ENCODE peak calls at places on chromosome 22, in nine cellular contexts. Y is uterus; G is upper lobe of right lung; A is lower lobe of right lung; Z is fibroblast of lung; C is IMR-90; W is naive thymus-derived CD4-positive, alpha-beta T cell; M is transverse colon; X is neuronal stem cell. V is an unnamed sample.

GRCh38 chr22:17960695-17961442 is 63.5 kb downstream of the MICAL3 start:
- DNase-seq in W (no peak), G (no peak), M (no peak), Y (no peak), C (no peak), Z (no peak), X (no peak), A (no peak), V (no peak)

GRCh38 chr22:19876314-19876940 is 21.8 kb upstream of the GNB1L start:
- DNase-seq in C (no peak), W (no peak), Z (no peak), A (peak; percentile 39), G (peak; percentile 62), X (no peak), Y (peak; percentile 35), M (no peak), V (no peak)

GRCh38 chr22:35971418-35972119 is 57.1 kb downstream of the RBFOX2 start:
- DNase-seq in W (no peak), G (no peak), M (no peak), C (peak; percentile 93), Z (peak; percentile 92), Y (peak; percentile 69), A (no peak), X (no peak), V (no peak)

GRCh38 chr22:43852605-43853327 is 9.5 kb downstream of the SULT4A1 start:
- DNase-seq in Y (no peak), C (no peak), Z (no peak), G (no peak), M (no peak), A (no peak), W (no peak), X (no peak), V (no peak)

GRCh38 chr22:19868773-19869471 is 14.2 kb upstream of the GNB1L start:
- DNase-seq in Y (peak; percentile 11), W (no peak), C (no peak), A (peak; percentile 36), G (peak; percentile 48), Z (no peak), M (peak; percentile 66), X (no peak), V (no peak)

GRCh38 chr22:20721409-20722218 is 52.3 kb upstream of the SERPIND1 start:
- DNase-seq in G (no peak), Z (no peak), Y (no peak), X (no peak), M (no peak), W (no peak), C (no peak), A (no peak), V (no peak)

GRCh38 chr22:30371981-30372380 is 15.2 kb downstream of the CCDC157 start:
- DNase-seq in X (no peak), A (no peak), M (no peak), Z (no peak), C (no peak), G (no peak), Y (no peak), W (no peak), V (no peak)

GRCh38 chr22:45842141-45842831 is 134.7 kb downstream of the WNT7B start:
- DNase-seq in W (no peak), X (no peak), C (peak; percentile 77), G (no peak), Z (peak; percentile 92), A (no peak), M (no peak), Y (no peak), V (no peak)

GRCh38 chr22:44994399-44995281 is 15.2 kb downstream of the PHF21B start:
- DNase-seq in G (no peak), Z (no peak), C (no peak), W (no peak), M (no peak), Y (no peak), A (no peak), X (no peak), V (no peak)

GRCh38 chr22:31248138-31248745 is 36.1 kb downstream of the LIMK2 start:
- DNase-seq in Y (peak; percentile 84), C (peak; percentile 94), M (peak; percentile 52), A (peak; percentile 82), W (peak; percentile 63), X (peak; percentile 79), G (peak; percentile 85), Z (peak; percentile 97), V (peak; percentile 41)

GRCh38 chr22:19703869-19704268 is 10.4 kb upstream of the SEPTIN5 start:
- DNase-seq in G (peak; percentile 44), C (no peak), X (no peak), M (no peak), A (peak; percentile 35), Z (no peak), W (no peak), Y (no peak), V (no peak)

GRCh38 chr22:32050678-32051515 is 7.8 kb downstream of the SLC5A1 start:
- DNase-seq in G (no peak), Z (peak; percentile 90), M (no peak), C (peak; percentile 79), X (no peak), W (peak; percentile 70), Y (no peak), A (no peak), V (no peak)

GRCh38 chr22:21444701-21445436 is 22.3 kb upstream of the TMEM191C start:
- DNase-seq in X (no peak), Y (peak; percentile 7), W (peak; percentile 19), C (no peak), A (peak; percentile 42), G (peak; percentile 52), Z (no peak), M (no peak), V (no peak)

GRCh38 chr22:30245985-30246901 is at the start of gene LIF:
- DNase-seq in C (peak; percentile 86), Y (no peak), G (no peak), X (no peak), Z (peak; percentile 82), A (no peak), W (peak; percentile 77), M (peak; percentile 52), V (no peak)

GRCh38 chr22:38315801-38316339 is 1.4 kb downstream of the CSNK1E start:
- DNase-seq in G (no peak), C (no peak), X (no peak), W (no peak), A (no peak), M (no peak), Z (no peak), Y (no peak), V (no peak)

DNA sequence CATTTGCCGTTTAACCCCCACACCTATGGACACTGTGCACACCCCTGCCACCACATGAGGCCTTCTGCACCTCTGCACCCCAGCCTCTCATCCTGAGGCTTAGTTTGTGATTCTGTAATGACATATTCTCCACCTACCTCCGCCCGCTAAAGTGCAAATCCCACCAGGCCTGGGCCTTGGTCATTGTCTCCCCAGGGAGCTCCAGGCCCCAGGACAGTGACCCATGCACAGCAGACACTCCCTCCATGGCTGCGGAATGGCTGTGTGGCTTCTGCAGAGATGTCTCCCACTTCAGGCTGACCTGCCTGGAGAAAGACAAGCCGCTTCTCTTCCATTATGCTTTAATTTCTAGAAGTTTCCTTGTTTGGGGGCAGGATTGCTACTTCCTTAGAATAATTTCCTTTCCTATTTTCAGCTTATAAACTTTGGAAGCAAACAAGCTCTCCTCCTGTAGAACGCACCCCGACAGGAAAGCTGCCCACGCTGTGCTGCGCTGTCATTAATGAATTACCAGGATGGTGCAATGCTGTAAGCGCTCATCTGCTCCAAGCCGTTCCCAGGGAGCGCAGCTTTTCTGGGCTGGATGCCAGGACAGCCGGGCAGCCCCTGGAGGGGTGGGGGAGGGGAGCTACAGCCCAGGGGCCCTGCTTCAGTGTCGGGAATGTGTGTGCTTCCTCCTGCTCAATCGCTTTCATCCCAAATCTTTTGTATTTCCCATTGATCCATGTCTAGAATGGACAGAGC is 618.0 kb downstream of the BRD1 start:
- DNase-seq in W (no peak), Y (no peak), A (peak; percentile 39), Z (no peak), X (no peak), C (no peak), G (peak; percentile 64), M (no peak), V (no peak)
- H3K36me3 ChIP-seq in W (no peaks in the 10 kb centered on the region), Y (no peaks in the 10 kb centered on the region), A (no peaks in the 10 kb centered on the region), Z (no peaks in the 10 kb centered on the region), X (no peaks in the 10 kb centered on the region), C (no peaks in the 10 kb centered on the region), G (no peaks in the 10 kb centered on the region), M (no peaks in the 10 kb centered on the region), V (no peaks in the 10 kb centered on the region)

DNA sequence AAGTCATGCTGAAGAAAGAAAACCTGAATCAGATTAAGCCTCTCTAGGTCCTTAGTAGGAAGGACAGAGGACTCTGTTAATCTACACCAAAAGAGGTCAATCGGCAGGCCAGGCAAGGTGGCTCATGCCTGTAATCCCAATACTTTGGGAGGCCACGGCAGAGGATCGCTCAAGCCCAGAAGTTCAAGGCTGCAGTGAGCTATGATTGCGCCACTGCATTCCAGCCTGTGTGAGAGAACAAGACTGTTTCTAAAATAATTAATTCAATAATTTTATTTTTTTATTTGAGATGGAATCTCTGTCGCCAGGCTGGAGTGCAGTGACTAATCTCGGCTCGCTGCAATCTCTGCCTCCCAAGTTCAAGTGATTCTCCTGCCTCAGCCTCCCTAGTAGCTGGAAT is 4.5 kb downstream of the XRCC6 start:
- DNase-seq in X (no peak), Y (no peak), A (no peak), C (no peak), W (no peak), G (no peak), M (no peak), Z (no peak), V (no peak)
- H3K36me3 ChIP-seq in X (peaks cover 40% of the 10 kb centered on the region), Y (no peaks in the 10 kb centered on the region), A (peaks cover 85% of the 10 kb centered on the region), C (peaks cover 35% of the 10 kb centered on the region), W (no peaks in the 10 kb centered on the region), G (peaks cover 79% of the 10 kb centered on the region), M (no peaks in the 10 kb centered on the region), Z (peaks cover 22% of the 10 kb centered on the region), V (peaks cover 50% of the 10 kb centered on the region)

GRCh38 chr22:39430576-39431150 is 26.1 kb upstream of the MGAT3 start:
- DNase-seq in G (no peak), M (no peak), A (no peak), Y (no peak), C (no peak), W (no peak), X (no peak), Z (no peak), V (no peak)
- H3K36me3 ChIP-seq in G (peaks cover 65% of the 10 kb centered on the region), M (no peaks in the 10 kb centered on the region), A (peaks cover 81% of the 10 kb centered on the region), Y (no peaks in the 10 kb centered on the region), C (peaks cover 57% of the 10 kb centered on the region), W (no peaks in the 10 kb centered on the region), X (peaks cover 29% of the 10 kb centered on the region), Z (peaks cover 8% of the 10 kb centered on the region), V (peaks cover 38% of the 10 kb centered on the region)

DNA sequence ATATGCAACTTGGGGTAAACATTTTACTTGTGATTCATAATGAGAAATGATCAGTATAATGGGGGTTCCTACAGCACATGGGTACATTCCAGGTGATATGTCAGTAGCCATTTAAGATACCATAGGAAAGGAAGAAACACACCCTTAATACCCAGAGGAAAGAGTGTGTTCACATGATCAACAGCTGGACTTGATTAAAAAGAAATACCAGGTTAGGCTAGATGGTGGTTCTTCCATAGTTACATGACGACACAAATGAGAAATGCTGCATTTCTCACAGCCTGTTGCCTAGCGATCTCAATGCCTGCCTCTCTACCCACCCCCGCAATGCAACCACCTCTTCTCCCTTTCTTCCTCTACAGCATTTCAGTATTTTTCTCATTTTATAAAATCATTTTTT is 96.8 kb downstream of the TTC28 start:
- DNase-seq in A (no peak), Z (peak; percentile 86), G (no peak), W (no peak), Y (no peak), C (peak; percentile 81), X (no peak), M (no peak), V (no peak)
- H3K36me3 ChIP-seq in A (no peaks in the 10 kb centered on the region), Z (no peaks in the 10 kb centered on the region), G (no peaks in the 10 kb centered on the region), W (no peaks in the 10 kb centered on the region), Y (no peaks in the 10 kb centered on the region), C (no peaks in the 10 kb centered on the region), X (no peaks in the 10 kb centered on the region), M (no peaks in the 10 kb centered on the region), V (no peaks in the 10 kb centered on the region)

V was measured in thoracic aorta.